ENCODE peak calls at places on chromosomes 4 and X, in six cellular contexts. V, K, O, U, E and C are unnamed samples.

GRCh38 chr4:184766421-184766820 is 32.5 kb upstream of the CENPU start:
- ATAC-seq in V (no peak), E (no peak), U (no peak), O (no peak), K (no peak), C (no peak)

GRCh38 chrX:45709381-45709780 is 508.7 kb upstream of the DIPK2B start:
- ATAC-seq in V (no peak), U (no peak), O (no peak), E (no peak), K (no peak), C (no peak)

GRCh38 chr4:133866328-133866699 is 335.3 kb downstream of the PABPC4L start:
- ATAC-seq in O (no peak), E (no peak), V (no peak), K (peak; percentile 43), U (no peak), C (no peak)

GRCh38 chr4:15012017-15012788 is 9.9 kb downstream of the CPEB2 start:
- ATAC-seq in O (no peak), E (peak; percentile 12), V (no peak), K (no peak), U (no peak), C (no peak)

GRCh38 chrX:103250977-103251376 is 4.0 kb downstream of the TCEAL8 start:
- ATAC-seq in E (no peak), V (peak; percentile 66), O (no peak), K (no peak), U (no peak), C (no peak)

GRCh38 chrX:71619193-71619592 is 882 bp upstream of the CXCR3 start:
- ATAC-seq in U (no peak), V (no peak), O (no peak), K (no peak), E (peak; percentile 39), C (no peak)

GRCh38 chrX:38968817-38969216 is 167.6 kb downstream of the MID1IP1 start:
- ATAC-seq in E (no peak), K (no peak), V (no peak), O (no peak), U (peak; percentile 42), C (peak; percentile 41)

GRCh38 chr4:145618210-145618911 is 824 bp upstream of the MMAA start:
- ATAC-seq in O (peak; percentile 15), E (peak; percentile 18), V (peak; percentile 33), K (no peak), U (peak; percentile 50), C (no peak)

GRCh38 chrX:127389900-127390299 is 570.4 kb downstream of the PRR32 start:
- ATAC-seq in O (no peak), K (no peak), E (no peak), V (no peak), U (no peak), C (no peak)

GRCh38 chr4:23305026-23305425 is 584.8 kb downstream of the PPARGC1A start:
- ATAC-seq in E (peak; percentile 80), K (no peak), V (no peak), U (no peak), O (no peak), C (no peak)

GRCh38 chrX:131633285-131633917 is 89.5 kb downstream of the OR13H1 start:
- ATAC-seq in O (peak; percentile 86), E (peak; percentile 99), U (peak; percentile 66), V (peak; percentile 98), K (peak; percentile 98), C (peak; percentile 67)

GRCh38 chr4:13312264-13312663 is 171.9 kb downstream of the RAB28 start:
- ATAC-seq in O (no peak), E (no peak), K (no peak), V (no peak), U (no peak), C (no peak)

GRCh38 chr4:42671431-42672194 is 14.7 kb upstream of the ATP8A1 start:
- ATAC-seq in E (peak; percentile 89), K (no peak), O (no peak), U (peak; percentile 41), V (no peak), C (no peak)

GRCh38 chr4:140004580-140005314 is 149.2 kb downstream of the MAML3 start:
- ATAC-seq in U (peak; percentile 79), E (no peak), O (no peak), K (no peak), V (no peak), C (peak; percentile 88)

GRCh38 chrX:100654256-100654655 is 10.3 kb downstream of the SRPX2 start:
- ATAC-seq in O (peak; percentile 16), U (no peak), E (peak; percentile 30), K (peak; percentile 90), V (peak; percentile 52), C (no peak)

GRCh38 chr4:120874792-120875774 is 47.4 kb downstream of the PRDM5 start:
- ATAC-seq in E (no peak), U (peak; percentile 16), O (no peak), V (no peak), K (no peak), C (no peak)

GRCh38 chr4:102612824-102613366 is 111.7 kb downstream of the NFKB1 start:
- ATAC-seq in O (no peak), E (peak; percentile 43), V (no peak), U (no peak), K (no peak), C (no peak)

GRCh38 chrX:39639871-39640270 is 457.9 kb downstream of the BCOR start:
- ATAC-seq in O (no peak), U (no peak), E (no peak), K (no peak), V (no peak), C (no peak)

GRCh38 chr4:114043116-114043515 is 63.7 kb upstream of the ARSJ start:
- ATAC-seq in E (no peak), U (no peak), K (no peak), V (no peak), O (no peak), C (no peak)

GRCh38 chrX:139448996-139449395 is 81.5 kb upstream of the F9 start:
- ATAC-seq in U (no peak), V (no peak), O (no peak), K (no peak), E (no peak), C (no peak)

GRCh38 chrX:102744307-102744706 is 23.8 kb downstream of the GPRASP3 start:
- ATAC-seq in O (no peak), E (no peak), U (no peak), K (no peak), V (no peak), C (no peak)

GRCh38 chr4:8157496-8157895 is 1.1 kb downstream of the ABLIM2 start:
- ATAC-seq in O (no peak), K (no peak), V (no peak), U (no peak), E (no peak), C (no peak)

GRCh38 chrX:49190783-49191032 is 4.5 kb upstream of the PRICKLE3 start:
- ATAC-seq in V (no peak), U (no peak), K (no peak), E (no peak), O (no peak), C (no peak)
- TF ChIP-seq POLR2A in V (peak; percentile 29), U (no peak), K (no peak), E (no peak), O (no peak), C (peak; percentile 32)

DNA sequence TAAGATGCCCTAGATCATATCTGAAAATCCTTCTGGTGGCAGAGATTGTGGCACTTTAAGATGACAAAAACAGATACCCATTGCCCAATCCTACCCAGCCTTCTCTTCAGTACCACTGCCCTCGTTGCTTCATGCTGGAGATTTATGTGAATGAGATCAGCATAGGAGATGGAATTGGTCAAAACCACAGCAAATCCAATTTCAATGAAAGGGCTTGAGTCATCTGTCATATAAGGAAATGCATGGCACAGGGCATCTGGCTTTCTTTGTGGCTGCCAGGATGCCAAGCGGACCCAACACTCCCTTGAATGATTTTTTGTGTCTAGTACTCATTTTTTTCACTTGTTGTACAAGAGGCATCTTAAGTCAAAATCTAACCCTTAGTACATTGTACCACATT is 16.8 kb downstream of the AFF2 start:
- ATAC-seq in O (no peak), U (no peak), K (no peak), V (no peak), E (no peak), C (no peak)
- H3K4me1 ChIP-seq in O (no peaks in the 10 kb centered on the region), U (no peaks in the 10 kb centered on the region), K (no peaks in the 10 kb centered on the region), V (no peaks in the 10 kb centered on the region), E (no peaks in the 10 kb centered on the region), C (no peaks in the 10 kb centered on the region)

DNA sequence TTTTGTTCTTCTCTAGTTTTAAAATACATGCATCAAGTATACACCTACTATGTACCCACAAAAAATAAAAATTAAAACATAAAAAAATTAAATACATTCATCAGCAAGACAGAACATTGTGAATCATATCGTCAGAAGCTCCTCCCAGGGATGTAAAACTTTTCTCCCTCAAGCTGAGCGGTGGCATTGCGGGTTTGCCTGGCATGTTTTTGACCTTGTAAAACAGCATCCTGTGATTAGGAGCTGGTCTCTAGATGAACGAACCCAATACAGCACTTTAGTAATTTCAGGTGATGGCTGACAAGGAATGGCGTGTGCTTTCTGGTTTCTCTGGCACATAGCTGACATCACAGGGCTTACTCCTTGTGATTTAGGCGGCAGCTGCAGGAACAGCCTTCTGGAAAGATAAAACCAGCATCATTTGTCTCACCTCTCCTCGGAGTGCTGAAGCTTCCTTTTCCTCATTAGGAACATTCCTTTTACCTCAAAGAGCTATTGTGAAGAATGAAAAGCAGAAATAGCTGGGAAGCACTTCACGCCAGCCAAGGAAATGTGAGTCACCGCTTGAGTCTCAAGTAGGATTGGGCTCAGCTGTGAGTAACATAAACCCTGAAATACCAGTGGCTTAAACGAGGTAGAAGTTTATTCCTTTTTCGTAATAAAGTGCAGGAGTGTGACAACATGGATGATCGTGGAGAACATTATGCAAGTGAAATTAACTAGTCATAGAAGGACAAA is 44.3 kb downstream of the NYX start:
- ATAC-seq in V (no peak), K (peak; percentile 88), E (no peak), O (no peak), U (peak; percentile 74), C (peak; percentile 94)
- TF ChIP-seq POLR2AphosphoS5 in V (no peak), K (no peak), E (no peak), O (no peak), U (peak; percentile 47), C (peak; percentile 84)

DNA sequence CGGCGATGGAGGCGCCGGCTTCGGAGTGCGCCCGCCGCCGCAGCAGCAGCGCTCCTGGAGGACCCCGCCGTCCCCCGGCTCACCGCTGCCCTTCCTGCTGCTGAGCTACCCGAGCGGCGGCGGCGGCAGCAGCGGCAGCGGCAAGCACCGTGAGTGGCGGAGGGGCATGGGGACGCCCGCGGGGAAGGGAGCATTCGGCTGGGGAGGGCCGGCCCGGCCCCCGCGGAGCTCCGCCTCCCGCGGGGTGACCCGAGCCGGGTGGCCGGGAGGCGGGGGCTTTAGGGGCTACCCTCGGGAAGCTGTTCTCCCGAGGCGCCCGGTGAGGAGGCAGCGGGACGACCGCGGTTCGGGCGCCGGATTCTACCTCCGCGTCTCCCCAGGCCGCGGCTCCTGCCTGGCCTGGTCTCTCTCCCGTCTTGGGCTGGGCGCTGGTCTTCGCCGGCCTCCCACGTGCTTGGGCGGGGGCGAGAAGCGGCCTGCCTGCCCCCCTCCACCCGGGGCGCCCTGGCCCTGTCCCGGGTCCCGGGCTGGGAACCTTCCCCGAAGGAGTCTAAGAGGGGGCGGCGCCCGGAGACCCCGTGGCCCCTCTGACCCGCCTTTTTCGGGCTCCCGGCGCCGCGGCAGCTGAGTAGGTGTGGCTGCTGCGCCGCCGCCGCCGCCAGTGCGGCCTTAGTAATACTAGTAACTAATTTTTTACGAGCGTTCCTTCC is 16.5 kb upstream of the RUFY3 start:
- ATAC-seq in E (peak; percentile 77), U (peak; percentile 87), O (peak; percentile 73), V (peak; percentile 82), K (peak; percentile 71), C (peak; percentile 81)
- TF ChIP-seq POLR2A in E (peak; percentile 59), U (peak; percentile 69), O (peak; percentile 21), V (peak; percentile 67), K (no peak), C (peak; percentile 49)